ENCODE peak calls at places on chromosome 6, in five cellular contexts. E is aorta, M is dermis blood vessel endothelial cell, O is RPMI7951, X is HS-27A. S is an unnamed sample.

GRCh38 chr6:20182926-20183521 is 29.2 kb downstream of the MBOAT1 start:
- DNase-seq in M (no peak), E (no peak), O (peak; percentile 30), X (no peak), S (peak; percentile 55)

GRCh38 chr6:138896104-138896756 is 91.8 kb downstream of the REPS1 start:
- DNase-seq in X (no peak), M (no peak), O (no peak), E (no peak), S (no peak)

GRCh38 chr6:84137989-84138575 is 89.4 kb downstream of the CEP162 start:
- DNase-seq in O (peak; percentile 10), X (no peak), M (peak; percentile 73), E (no peak), S (peak; percentile 18)

GRCh38 chr6:16739329-16739801 is 21.9 kb downstream of the ATXN1 start:
- DNase-seq in X (no peak), M (no peak), O (peak; percentile 72), E (no peak), S (peak; percentile 97)

GRCh38 chr6:137049095-137049494 is 4.3 kb upstream of the IL20RA start:
- DNase-seq in E (no peak), M (no peak), O (no peak), X (no peak), S (no peak)

GRCh38 chr6:164039954-164040375 is 625.4 kb downstream of the QKI start:
- DNase-seq in X (no peak), M (peak; percentile 55), E (peak; percentile 77), O (no peak), S (peak; percentile 37)

GRCh38 chr6:116003668-116004067 is 57.0 kb downstream of the FRK start:
- DNase-seq in E (no peak), X (no peak), M (no peak), O (no peak), S (no peak)

GRCh38 chr6:14546036-14546435 is 428.5 kb downstream of the CD83 start:
- DNase-seq in O (no peak), M (no peak), E (no peak), X (no peak), S (no peak)

GRCh38 chr6:161444464-161444863 is 170.6 kb upstream of the AGPAT4 start:
- DNase-seq in O (no peak), E (peak; percentile 61), X (no peak), M (peak; percentile 28), S (peak; percentile 71)

GRCh38 chr6:77492529-77492928 is 29.2 kb upstream of the HTR1B start:
- DNase-seq in E (no peak), M (no peak), X (no peak), O (no peak), S (no peak)

GRCh38 chr6:160102956-160103824 is 18.4 kb upstream of the SLC22A1 start:
- DNase-seq in X (peak; percentile 9), O (peak; percentile 21), M (peak; percentile 65), E (no peak), S (peak; percentile 11)

GRCh38 chr6:41098366-41098765 is 25.6 kb downstream of the NFYA start:
- DNase-seq in E (no peak), M (peak; percentile 67), X (no peak), O (peak; percentile 29), S (no peak)

GRCh38 chr6:143607168-143607567 is 70.6 kb upstream of the PHACTR2 start:
- DNase-seq in E (no peak), O (no peak), M (peak; percentile 30), X (no peak), S (no peak)

GRCh38 chr6:163922562-163922961 is 508.0 kb downstream of the QKI start:
- DNase-seq in M (no peak), E (no peak), O (no peak), X (no peak), S (no peak)

GRCh38 chr6:75761489-75761888 is 12.4 kb downstream of the MYO6 start:
- DNase-seq in O (no peak), X (no peak), M (no peak), E (no peak), S (no peak)

S was measured in renal cortical epithelial cell.